ENCODE peak calls at places on chromosome X, in four cellular contexts. F, Q, E and X are unnamed samples.

GRCh38 chrX:105098201-105098600 is 122.3 kb downstream of the TEX13A start:
- DNase-seq in E (no peak), Q (no peak), F (no peak), X (no peak)

GRCh38 chrX:53694642-53695041 is 8.1 kb upstream of the HUWE1 start:
- DNase-seq in Q (no peak), F (no peak), E (no peak), X (no peak)

GRCh38 chrX:17705211-17705610 is 32.1 kb upstream of the SCML1 start:
- DNase-seq in E (no peak), Q (no peak), F (no peak), X (no peak)

GRCh38 chrX:153573999-153574398 is 24.9 kb downstream of the CCNQ start:
- DNase-seq in F (peak), E (no peak), Q (no peak), X (no peak)

GRCh38 chrX:30973784-30974427 is 84.9 kb upstream of the TAB3 start:
- DNase-seq in F (peak), E (no peak), Q (no peak), X (no peak)

GRCh38 chrX:154762529-154763296 is at the start of gene DKC1:
- DNase-seq in Q (peak), F (peak), E (peak), X (peak)

GRCh38 chrX:11137543-11138139 is 26.5 kb downstream of the HCCS start:
- DNase-seq in E (no peak), F (no peak), Q (no peak), X (no peak)

GRCh38 chrX:4787971-4788370 is 1074.5 kb upstream of the PRKX start:
- DNase-seq in F (no peak), Q (no peak), E (no peak), X (no peak)

GRCh38 chrX:41381685-41382084 is 47.7 kb downstream of the DDX3X start:
- DNase-seq in E (peak), Q (no peak), F (peak), X (no peak)

GRCh38 chrX:108735680-108736508 is 469 bp downstream of the IRS4 start:
- DNase-seq in Q (no peak), F (no peak), E (no peak), X (no peak)

GRCh38 chrX:100410083-100410590 is at the start of gene PCDH19:
- DNase-seq in F (peak), Q (peak), E (peak), X (peak)

GRCh38 chrX:51742586-51742985 is 656 bp upstream of the GSPT2 start:
- DNase-seq in E (no peak), F (peak), Q (no peak), X (no peak)

GRCh38 chrX:119266364-119266995 is 30.4 kb downstream of the PGRMC1 start:
- DNase-seq in E (no peak), Q (peak), F (peak), X (no peak)

GRCh38 chrX:18360867-18361266 is 6.4 kb upstream of the SCML2 start:
- DNase-seq in Q (no peak), F (no peak), E (no peak), X (no peak)

GRCh38 chrX:8027876-8028275 is 100.7 kb upstream of the PNPLA4 start:
- DNase-seq in E (no peak), F (no peak), Q (no peak), X (no peak)

GRCh38 chrX:2464677-2465166 is 36.1 kb downstream of the DHRSX start:
- DNase-seq in F (peak), E (no peak), Q (no peak), X (no peak)

GRCh38 chrX:1140236-1140681 is 72.2 kb downstream of the CRLF2 start:
- DNase-seq in Q (no peak), F (peak), E (no peak), X (no peak)

GRCh38 chrX:129825746-129826505 is 17.8 kb downstream of the ZDHHC9 start:
- DNase-seq in F (no peak), Q (no peak), E (no peak), X (no peak)

GRCh38 chrX:49912086-49912485 is 10.3 kb upstream of the CLCN5 start:
- DNase-seq in F (no peak), Q (no peak), E (no peak), X (no peak)

GRCh38 chrX:3176439-3176820 is 135.2 kb downstream of the ARSF start:
- DNase-seq in E (no peak), Q (no peak), F (no peak), X (no peak)

GRCh38 chrX:11837437-11837836 is 79.4 kb downstream of the MSL3 start:
- DNase-seq in F (no peak), E (no peak), Q (no peak), X (no peak)

GRCh38 chrX:73851014-73852009 is 288.3 kb downstream of the CHIC1 start:
- DNase-seq in Q (no peak), E (no peak), F (no peak), X (no peak)

GRCh38 chrX:66200855-66201795 is 37.1 kb downstream of the HEPH start:
- DNase-seq in F (no peak), Q (no peak), E (no peak), X (no peak)

GRCh38 chrX:31969714-31970113 is 897.9 kb upstream of the FTHL17 start:
- DNase-seq in E (no peak), F (no peak), Q (no peak), X (no peak)

GRCh38 chrX:130393451-130394074 is 8.1 kb upstream of the GPR119 start:
- DNase-seq in E (no peak), Q (peak), F (peak), X (peak)

GRCh38 chrX:52979568-52979967 is 21.2 kb upstream of the FAM156A start:
- DNase-seq in F (no peak), Q (peak), E (no peak), X (no peak)

GRCh38 chrX:77628294-77629025 is 157.6 kb downstream of the ATRX start:
- DNase-seq in E (no peak), F (no peak), Q (no peak), X (no peak)

GRCh38 chrX:50206753-50207152 is 2.2 kb downstream of the CCNB3 start:
- DNase-seq in Q (no peak), F (peak), E (no peak), X (no peak)

GRCh38 chrX:128106630-128107029 is 54.4 kb upstream of the ACTRT1 start:
- DNase-seq in F (peak), Q (no peak), E (no peak), X (no peak)

GRCh38 chrX:46208225-46208854 is 336.9 kb downstream of the ZNF674 start:
- DNase-seq in F (no peak), Q (no peak), E (no peak), X (no peak)

GRCh38 chrX:67426946-67427345 is 116.9 kb upstream of the AR start:
- DNase-seq in F (no peak), E (no peak), Q (no peak), X (no peak)

DNA sequence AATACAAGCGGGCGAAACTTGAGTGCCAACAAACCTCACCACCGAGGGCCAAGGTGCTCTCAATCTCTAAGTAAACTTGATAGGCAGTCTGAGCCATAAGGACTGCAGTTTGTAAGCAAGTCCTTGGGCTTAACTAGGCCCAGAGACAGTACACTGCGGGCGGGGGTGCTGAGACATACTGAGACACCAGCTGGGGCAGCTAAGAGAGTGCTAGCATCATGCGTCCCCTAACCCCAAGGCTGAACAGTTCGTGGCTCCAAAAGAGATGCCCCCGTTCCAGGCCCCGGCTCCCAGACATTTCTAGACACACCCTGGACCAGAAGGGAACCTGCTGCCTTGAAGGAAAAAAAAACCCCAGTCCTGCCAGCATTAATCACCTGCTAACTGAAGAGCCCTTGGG is 126.8 kb upstream of the PRDX4 start:
- DNase-seq in E (no peak), F (peak), Q (no peak), X (no peak)
- H3K27ac ChIP-seq in E (no peak), F (no peak), Q (no peak), X (no peak)

GRCh38 chrX:15989716-15990115 is 133.6 kb upstream of the GRPR start:
- DNase-seq in E (no peak), Q (no peak), F (no peak), X (no peak)
- H3K27ac ChIP-seq in E (peak), Q (no peak), F (no peak), X (no peak)

GRCh38 chrX:28757290-28757689 is 170.0 kb downstream of the IL1RAPL1 start:
- DNase-seq in F (no peak), E (no peak), Q (no peak), X (no peak)
- H3K27ac ChIP-seq in F (no peak), E (peak), Q (no peak), X (no peak)

GRCh38 chrX:150693782-150694574 is 782 bp downstream of the MTMR1 start:
- DNase-seq in F (peak), E (peak), Q (peak), X (no peak)
- H3K27ac ChIP-seq in F (no peak), E (peak), Q (peak), X (peak)

DNA sequence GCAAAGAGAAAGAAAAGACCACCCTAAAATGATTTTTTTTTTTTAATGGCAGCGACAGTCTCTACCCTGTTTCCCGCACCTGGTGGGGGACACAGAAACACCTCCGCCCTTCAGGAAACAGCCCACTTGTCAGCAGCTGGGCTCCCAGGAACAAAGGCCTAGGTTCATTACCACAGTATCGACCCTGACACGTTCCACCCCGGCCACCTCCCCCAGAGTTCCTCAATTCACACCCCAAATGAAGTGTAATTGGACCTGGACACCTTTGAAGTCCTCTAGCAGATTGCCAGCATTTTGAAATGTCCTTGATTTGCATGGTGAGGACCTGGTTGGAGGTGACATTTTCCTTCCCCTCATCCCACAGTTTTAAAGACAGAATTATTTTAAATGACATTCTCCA is 175.0 kb upstream of the BCOR start:
- DNase-seq in F (no peak), Q (no peak), E (no peak), X (no peak)
- H3K27ac ChIP-seq in F (no peak), Q (no peak), E (no peak), X (no peak)